ENCODE peak calls at places on chromosome 5, in four cellular contexts. A, P, K and F are unnamed samples.

GRCh38 chr5:177982072-177982727 is 13.8 kb downstream of the PROP1 start:
- DNase-seq in A (no peak), K (no peak), P (no peak), F (no peak)

GRCh38 chr5:58318468-58318867 is 141.4 kb downstream of the PLK2 start:
- DNase-seq in A (no peak), P (peak; percentile 82), K (peak; percentile 70), F (peak; percentile 32)

GRCh38 chr5:91425046-91425445 is 41.9 kb upstream of the ARRDC3 start:
- DNase-seq in A (no peak), P (no peak), K (no peak), F (peak; percentile 56)

GRCh38 chr5:65151632-65152031 is 330.1 kb downstream of the ADAMTS6 start:
- DNase-seq in P (peak; percentile 15), K (peak; percentile 26), A (no peak), F (no peak)

GRCh38 chr5:65483474-65484346 is 2.0 kb upstream of the ADAMTS6 start:
- DNase-seq in A (no peak), K (peak; percentile 86), P (peak; percentile 85), F (no peak)

GRCh38 chr5:107668933-107669542 is 1.7 kb downstream of the EFNA5 start:
- DNase-seq in P (peak; percentile 36), K (no peak), A (no peak), F (no peak)

GRCh38 chr5:11234501-11234911 is 473.5 kb upstream of the DAP start:
- DNase-seq in A (no peak), K (no peak), P (no peak), F (no peak)

GRCh38 chr5:14593326-14594036 is 11.9 kb downstream of the OTULINL start:
- DNase-seq in K (peak; percentile 41), P (peak; percentile 80), A (no peak), F (no peak)

GRCh38 chr5:78550891-78551290 is 97.7 kb downstream of the LHFPL2 start:
- DNase-seq in P (peak; percentile 34), K (peak; percentile 72), A (no peak), F (no peak)

GRCh38 chr5:67998709-67999251 is 216.8 kb upstream of the PIK3R1 start:
- DNase-seq in K (peak; percentile 38), A (no peak), P (peak; percentile 91), F (peak; percentile 57)

GRCh38 chr5:66645039-66645438 is 48.8 kb downstream of the MAST4 start:
- DNase-seq in A (no peak), K (no peak), P (no peak), F (peak; percentile 60)

GRCh38 chr5:40260351-40260750 is 419.4 kb upstream of the PTGER4 start:
- DNase-seq in A (no peak), P (no peak), K (no peak), F (peak; percentile 30)

GRCh38 chr5:7209583-7210139 is 186.3 kb upstream of the ADCY2 start:
- DNase-seq in K (no peak), P (no peak), A (no peak), F (no peak)

GRCh38 chr5:139394654-139395566 is at the start of gene PROB1:
- DNase-seq in K (no peak), P (peak; percentile 22), A (no peak), F (no peak)

GRCh38 chr5:2175041-2175440 is 292.3 kb upstream of the IRX4 start:
- DNase-seq in K (no peak), A (no peak), P (no peak), F (no peak)

GRCh38 chr5:176447538-176447981 is 625 bp upstream of the FAF2 start:
- DNase-seq in A (no peak), K (no peak), P (no peak), F (no peak)

GRCh38 chr5:16446993-16447392 is 18.6 kb downstream of the ZNF622 start:
- DNase-seq in K (no peak), A (no peak), P (no peak), F (no peak)

GRCh38 chr5:176817369-176817841 is 7.0 kb downstream of the UNC5A start:
- DNase-seq in K (no peak), A (peak; percentile 51), P (no peak), F (no peak)

GRCh38 chr5:109322694-109323093 is 87.1 kb downstream of the PJA2 start:
- DNase-seq in A (no peak), K (no peak), P (no peak), F (no peak)

GRCh38 chr5:142222235-142222880 is 102.5 kb downstream of the SPRY4 start:
- DNase-seq in A (no peak), K (no peak), P (peak; percentile 51), F (no peak)
- H3K4ac ChIP-seq in A (no peak overlapping the region), K (no peak overlapping the region), P (no peak overlapping the region), F (no peak overlapping the region)

DNA sequence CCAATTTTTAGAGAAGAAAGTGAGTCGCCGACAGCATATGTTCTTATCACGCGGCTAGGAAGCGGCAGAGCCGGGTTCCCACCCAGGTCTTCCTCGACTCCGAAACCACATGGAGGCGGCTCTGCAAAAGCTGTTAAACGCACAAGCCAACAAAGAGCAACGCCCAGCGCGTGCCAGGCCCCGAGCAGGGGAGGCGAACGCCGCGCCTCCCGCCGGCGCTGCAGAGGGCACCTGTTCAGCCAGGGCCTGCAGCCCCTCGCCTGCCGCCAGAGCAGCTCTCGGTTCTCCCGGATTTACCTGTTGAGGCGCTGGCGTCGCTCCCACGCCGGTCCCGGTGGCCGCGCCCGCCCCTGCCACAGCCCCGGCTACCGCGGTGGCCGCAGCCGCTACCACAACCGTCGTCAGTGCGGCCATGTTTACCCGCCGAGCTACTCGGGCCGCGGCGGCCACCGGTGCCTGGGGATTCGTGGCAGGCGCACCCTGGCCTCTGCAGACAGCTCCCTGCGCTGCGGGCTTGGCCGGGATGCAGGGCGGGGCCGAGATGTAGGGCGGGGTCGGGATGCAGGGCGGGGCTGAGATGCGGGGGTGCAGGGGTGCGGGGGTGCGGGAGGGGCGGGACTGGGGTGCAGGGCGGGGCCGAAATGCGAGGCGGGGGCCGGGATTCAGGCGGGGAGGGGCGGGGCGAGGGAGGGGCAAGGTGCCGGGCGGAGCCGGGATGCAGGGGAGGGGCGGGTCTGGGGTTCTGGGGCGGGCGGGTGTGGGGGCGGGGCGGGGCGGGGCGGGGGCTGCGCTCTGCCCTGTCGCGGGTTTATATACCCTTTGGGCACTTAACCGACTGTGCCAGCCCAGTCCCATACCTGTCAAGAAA is at the start of gene CCDC112:
- DNase-seq in K (peak; percentile 66), P (peak; percentile 63), A (peak; percentile 73), F (peak; percentile 44)
- H2BK120ac ChIP-seq in K (no peak within 1 kb of the TSS), P (peak within 1 kb of the TSS; percentile 64), A (no peak within 1 kb of the TSS), F (no peak within 1 kb of the TSS)

DNA sequence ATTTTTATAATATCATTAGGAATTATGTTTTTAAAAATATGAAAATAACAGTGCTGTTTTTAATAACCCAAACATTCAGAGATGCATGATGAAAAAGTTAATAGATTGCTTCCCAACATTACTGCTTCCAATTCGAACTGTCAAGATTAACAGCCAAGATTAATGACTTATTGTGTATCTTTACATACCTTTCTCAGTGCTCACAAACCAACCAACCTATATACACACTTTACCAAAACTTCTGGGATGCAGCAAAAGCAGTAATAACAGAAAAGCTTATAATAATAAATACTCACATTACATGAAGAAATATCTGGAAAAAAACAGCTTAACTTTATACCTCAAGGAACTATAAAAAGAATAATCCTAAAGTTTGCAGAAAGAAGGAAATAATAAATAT is 82.1 kb downstream of the TMEM232 start:
- DNase-seq in P (no peak), A (no peak), K (peak; percentile 26), F (no peak)
- H3K4ac ChIP-seq in P (no peak overlapping the region), A (no peak overlapping the region), K (no peak overlapping the region), F (no peak overlapping the region)

DNA sequence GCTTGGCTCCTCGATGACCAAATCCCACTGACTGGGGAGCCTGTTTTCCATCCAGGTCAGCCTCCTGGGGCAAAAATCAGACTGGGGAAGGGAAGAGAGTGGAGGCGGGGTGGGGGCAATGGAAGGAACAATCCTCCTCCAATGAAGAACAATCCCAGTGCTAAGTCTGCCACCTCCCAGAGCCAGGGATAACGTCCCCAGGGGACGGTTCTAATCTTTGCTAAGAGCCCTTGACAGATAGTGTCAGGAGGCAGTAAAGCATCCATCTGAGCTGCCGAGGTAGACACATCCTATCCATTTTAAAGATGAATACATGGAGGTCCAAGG is 298.5 kb upstream of the MSX2 start:
- DNase-seq in K (no peak), P (no peak), A (no peak), F (no peak)
- H2BK120ac ChIP-seq in K (no peak overlapping the region), P (no peak overlapping the region), A (no peak overlapping the region), F (peak overlapping the region; percentile 91)

GRCh38 chr5:132497488-132497997 is 7.0 kb upstream of the IRF1 start:
- DNase-seq in K (peak; percentile 95), P (peak; percentile 97), A (no peak), F (peak; percentile 88)
- H3K4ac ChIP-seq in K (peak overlapping the region; percentile 99), P (peak overlapping the region; percentile 89), A (no peak overlapping the region), F (no peak overlapping the region)

GRCh38 chr5:125041798-125042197 is 295.4 kb upstream of the ZNF608 start:
- DNase-seq in P (no peak), K (no peak), A (no peak), F (no peak)
- H2BK120ac ChIP-seq in P (no peak overlapping the region), K (no peak overlapping the region), A (no peak overlapping the region), F (no peak overlapping the region)

DNA sequence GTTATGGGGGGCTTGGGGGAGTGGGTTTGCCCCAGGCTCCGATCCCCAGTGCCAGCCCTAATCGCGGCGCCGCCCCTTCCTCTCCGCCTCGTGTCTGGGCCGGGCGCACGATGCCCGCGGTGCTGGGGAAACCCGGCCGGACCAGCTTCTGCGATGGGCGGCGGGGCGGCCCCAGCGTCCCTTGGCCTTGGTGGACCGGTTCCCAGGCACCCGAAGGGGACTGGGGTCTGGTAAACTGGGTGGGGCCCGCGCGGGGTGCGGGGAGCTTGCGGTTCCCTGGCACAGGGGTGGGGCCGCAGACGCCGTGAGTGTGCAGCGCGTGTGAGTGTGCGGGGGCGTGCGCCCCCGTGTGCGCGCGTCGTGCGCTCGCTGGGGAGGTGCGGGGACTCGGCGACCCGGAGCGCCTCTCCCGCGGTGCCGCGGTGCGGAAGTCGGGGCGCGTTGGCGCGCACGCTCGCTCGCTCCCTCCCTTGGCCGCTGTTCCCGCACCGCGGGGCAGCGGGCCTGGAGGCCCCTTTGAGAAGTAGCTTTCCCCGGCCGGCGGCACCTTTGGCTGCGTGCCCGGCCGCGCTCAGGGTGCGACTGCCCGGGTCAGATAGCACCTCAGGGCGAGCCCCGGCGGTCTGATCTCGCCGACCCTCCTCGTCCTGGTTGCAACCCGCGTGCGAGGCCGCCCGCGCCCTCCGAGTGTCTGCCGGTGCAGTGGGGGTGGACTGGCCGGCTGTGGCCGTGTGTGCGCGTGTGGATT is 568 bp downstream of the MACIR start:
- DNase-seq in P (peak; percentile 65), K (peak; percentile 19), A (peak; percentile 53), F (peak; percentile 51)
- H3K4ac ChIP-seq in P (peak overlapping the region; percentile 81), K (peak overlapping the region; percentile 82), A (no peak overlapping the region), F (peak overlapping the region; percentile 99)

GRCh38 chr5:132825165-132825823 is 5.2 kb downstream of the SHROOM1 start:
- DNase-seq in K (no peak), P (no peak), A (no peak), F (no peak)
- H2BK120ac ChIP-seq in K (no peak overlapping the region), P (no peak overlapping the region), A (peak overlapping the region; percentile 90), F (peak overlapping the region; percentile 8)

GRCh38 chr5:113514263-113514590 is 733 bp downstream of the YTHDC2 start:
- DNase-seq in K (no peak), A (peak; percentile 24), P (peak; percentile 32), F (no peak)
- H3K4ac ChIP-seq in K (peak overlapping the region; percentile 81), A (no peak overlapping the region), P (no peak overlapping the region), F (no peak overlapping the region)